ENCODE peak calls at places on chromosomes 6 and 20, in five cellular contexts. X is ovary, P is adrenal gland, Z is uterus, N is transverse colon. V is an unnamed sample.

GRCh38 chr20:51010043-51010365 is 12.9 kb downstream of the KCNG1 start:
- DNase-seq in X (no peak), P (no peak), Z (no peak), N (no peak), V (no peak)

GRCh38 chr6:35470663-35471120 is 2.5 kb downstream of the RPL10A start:
- DNase-seq in X (no peak), P (no peak), Z (no peak), N (no peak), V (no peak)

GRCh38 chr20:11777861-11778570 is 139.7 kb upstream of the BTBD3 start:
- DNase-seq in X (no peak), P (peak), Z (no peak), N (no peak), V (no peak)

GRCh38 chr6:32081168-32081624 is 27.9 kb downstream of the TNXB start:
- DNase-seq in X (peak), P (peak), Z (peak), N (peak), V (peak)

GRCh38 chr6:39997101-39997635 is 62.9 kb upstream of the MOCS1 start:
- DNase-seq in X (no peak), P (no peak), Z (no peak), N (no peak), V (no peak)

GRCh38 chr6:142357879-142358278 is 56.1 kb downstream of the ADGRG6 start:
- DNase-seq in X (no peak), P (no peak), Z (no peak), N (no peak), V (no peak)

GRCh38 chr20:2301164-2301622 is 5.4 kb downstream of the TGM3 start:
- DNase-seq in X (no peak), P (peak), Z (peak), N (peak), V (peak)

GRCh38 chr20:4053071-4053470 is 37.7 kb upstream of the RNF24 start:
- DNase-seq in X (no peak), P (no peak), Z (no peak), N (no peak), V (no peak)

GRCh38 chr6:46175446-46175845 is 4.7 kb upstream of the ENPP5 start:
- DNase-seq in X (no peak), P (no peak), Z (no peak), N (no peak), V (no peak)

GRCh38 chr6:46174904-46175303 is 4.1 kb upstream of the ENPP5 start:
- DNase-seq in X (no peak), P (no peak), Z (no peak), N (no peak), V (no peak)

GRCh38 chr6:46175976-46176375 is 5.2 kb upstream of the ENPP5 start:
- DNase-seq in X (no peak), P (no peak), Z (no peak), N (no peak), V (no peak)

GRCh38 chr6:46172176-46172575 is 1.4 kb upstream of the ENPP5 start:
- DNase-seq in X (no peak), P (no peak), Z (no peak), N (no peak), V (no peak)

DNA sequence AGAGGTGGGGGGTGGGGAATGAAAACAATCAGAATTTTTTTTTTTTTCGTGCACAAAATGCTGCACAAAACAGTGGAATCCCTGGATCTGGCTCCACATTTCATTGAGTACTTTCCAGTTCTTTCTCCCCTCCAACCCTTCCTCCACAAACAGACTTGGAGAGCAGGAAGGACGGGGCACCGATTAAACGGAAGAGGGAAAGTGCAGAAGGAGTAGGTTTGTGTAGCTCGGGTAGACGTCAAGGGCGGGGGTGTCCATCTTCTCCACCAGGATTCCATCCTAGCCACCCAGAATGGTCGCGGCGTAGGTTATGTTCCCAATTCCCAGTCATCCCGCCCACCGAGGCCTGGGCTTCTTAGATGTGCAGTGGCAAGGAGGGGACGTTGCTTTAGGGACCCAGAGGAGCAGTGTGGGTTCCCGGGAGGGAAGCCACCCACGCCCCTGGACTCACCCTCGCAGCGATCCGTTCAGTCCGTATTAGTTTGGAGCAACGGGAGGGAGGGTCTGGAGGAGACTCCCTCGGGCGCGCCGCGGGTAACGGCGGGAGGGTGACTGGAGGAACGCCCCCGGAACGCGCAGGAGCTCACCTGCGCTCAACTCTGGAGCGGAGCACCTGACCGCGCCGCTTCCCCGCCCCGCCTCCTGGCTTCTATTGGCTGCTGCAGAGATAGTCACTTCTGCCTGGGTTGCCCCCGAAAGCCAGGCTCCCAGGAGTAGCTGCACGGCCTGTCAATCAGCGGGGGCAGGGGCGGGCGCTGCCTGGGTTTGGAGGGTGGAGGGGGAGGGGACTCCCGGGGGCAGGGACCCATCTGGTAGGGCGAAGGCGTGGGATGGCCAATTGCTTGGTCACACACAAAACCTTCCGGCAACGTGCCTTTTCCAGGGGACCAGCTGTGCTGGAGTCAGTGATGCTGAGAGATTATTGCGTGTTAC is at the start of gene ENPP5:
- DNase-seq in X (peak), P (peak), Z (peak), N (peak), V (peak)
- TF ChIP-seq POLR2A in X (no peak), P (no peak), Z (no peak), N (peak), V (no peak)

DNA sequence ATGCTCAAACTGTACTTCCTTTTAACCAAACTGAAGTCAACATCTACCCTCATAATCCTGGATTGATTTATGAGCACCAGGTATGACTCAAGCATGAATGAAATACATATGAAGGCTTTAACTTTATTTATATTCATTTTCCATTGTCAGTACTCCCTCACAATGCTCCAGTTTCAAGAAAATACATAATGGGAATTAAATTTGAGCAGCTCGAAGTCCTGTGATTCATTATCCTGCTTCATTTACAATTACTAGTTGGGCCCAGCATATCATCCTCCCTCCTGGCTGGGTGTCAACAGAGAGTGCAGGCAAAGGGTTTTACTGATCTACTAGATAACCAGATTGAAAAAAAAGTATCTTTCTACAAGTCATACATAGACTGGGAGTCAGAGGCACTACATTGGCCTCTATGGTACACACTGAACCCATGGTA is 10.1 kb downstream of the SAMHD1 start:
- DNase-seq in X (peak), P (peak), Z (no peak), N (peak), V (no peak)
- H3K27ac ChIP-seq in X (peak), P (peak), Z (peak), N (peak), V (peak)

DNA sequence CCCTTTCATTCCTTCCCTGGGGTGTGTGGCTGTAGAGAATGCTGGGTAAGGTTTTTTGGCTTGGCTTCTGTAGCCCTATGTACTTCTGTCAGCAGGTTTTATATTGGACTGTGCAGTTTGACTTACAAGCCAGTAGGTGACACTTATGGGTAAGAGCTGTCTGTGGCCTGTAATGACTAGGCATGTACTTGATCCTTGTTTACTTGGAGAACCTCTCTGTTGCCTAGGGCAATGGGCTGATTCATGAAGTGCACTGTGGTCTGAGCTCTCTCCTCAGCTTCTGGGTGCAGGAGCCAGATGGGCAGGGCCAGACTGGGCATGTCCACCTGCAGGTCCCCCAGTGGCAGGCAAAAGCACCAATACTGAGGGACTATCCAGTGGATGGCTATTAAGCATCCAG is 544.6 kb downstream of the ADGRB3 start:
- DNase-seq in X (no peak), P (no peak), Z (no peak), N (no peak), V (no peak)
- TF ChIP-seq CTCF in X (no peak), P (no peak), Z (no peak), N (no peak), V (no peak)

GRCh38 chr6:138339024-138339423 is 38.7 kb upstream of the SMIM28 start:
- DNase-seq in X (no peak), P (no peak), Z (no peak), N (no peak), V (no peak)
- TF ChIP-seq POLR2A in X (no peak), P (no peak), Z (no peak), N (no peak), V (no peak)

GRCh38 chr6:84652356-84653026 is 111.9 kb downstream of the TBX18 start:
- DNase-seq in X (no peak), P (no peak), Z (no peak), N (no peak), V (no peak)
- H3K27ac ChIP-seq in X (no peak), P (no peak), Z (no peak), N (no peak), V (no peak)

DNA sequence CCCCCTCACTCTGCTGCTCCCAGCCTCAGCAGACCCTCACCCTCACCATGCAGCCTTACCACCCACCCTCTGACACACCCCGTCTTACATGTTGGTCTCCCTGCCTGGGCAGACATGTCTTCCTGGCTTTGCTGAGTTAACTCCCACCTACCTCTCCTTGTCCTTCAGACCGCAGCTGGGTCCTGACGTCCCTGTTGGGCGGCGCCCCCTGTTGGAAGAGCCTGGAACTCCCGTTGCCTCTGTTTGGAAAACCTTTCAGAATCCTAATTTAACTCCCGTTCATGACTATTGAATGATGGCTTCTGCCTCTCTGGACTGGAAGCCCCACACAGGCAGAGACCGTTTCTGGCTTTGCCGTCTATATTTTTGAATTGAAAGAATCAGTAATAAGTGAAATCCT is 245.1 kb downstream of the MYLK4 start:
- DNase-seq in X (no peak), P (no peak), Z (no peak), N (no peak), V (no peak)
- TF ChIP-seq CTCF in X (no peak), P (peak), Z (no peak), N (no peak), V (no peak)

DNA sequence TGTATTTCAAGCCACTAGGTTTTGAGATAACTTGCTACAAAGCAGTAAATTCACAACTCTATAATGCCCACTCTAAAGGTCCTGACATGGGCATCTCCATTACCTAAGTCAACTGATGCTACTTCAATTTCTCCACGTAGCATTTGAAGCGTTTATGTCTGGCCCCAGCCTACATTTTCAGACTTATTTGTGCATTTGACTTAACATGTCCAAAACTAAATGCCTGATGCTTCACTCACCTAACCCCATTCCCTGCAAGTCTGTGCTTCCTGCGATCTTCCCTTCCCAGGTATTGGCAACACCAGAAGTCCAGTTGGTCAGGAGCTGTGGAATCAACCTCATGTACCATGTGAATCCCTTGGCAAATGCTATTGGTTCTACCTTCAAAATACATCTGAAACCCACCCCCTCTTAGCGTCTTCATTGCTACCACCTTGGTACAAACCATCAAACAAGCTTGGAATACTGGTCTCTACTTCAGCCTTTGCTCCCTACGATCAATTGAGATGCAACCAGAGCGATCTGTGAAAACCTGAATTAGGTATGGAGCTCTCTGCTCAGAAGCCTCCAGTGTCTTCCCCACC is 12.8 kb upstream of the ZNFX1 start:
- DNase-seq in X (no peak), P (no peak), Z (no peak), N (no peak), V (no peak)
- TF ChIP-seq POLR2A in X (no peak), P (no peak), Z (no peak), N (no peak), V (no peak)

DNA sequence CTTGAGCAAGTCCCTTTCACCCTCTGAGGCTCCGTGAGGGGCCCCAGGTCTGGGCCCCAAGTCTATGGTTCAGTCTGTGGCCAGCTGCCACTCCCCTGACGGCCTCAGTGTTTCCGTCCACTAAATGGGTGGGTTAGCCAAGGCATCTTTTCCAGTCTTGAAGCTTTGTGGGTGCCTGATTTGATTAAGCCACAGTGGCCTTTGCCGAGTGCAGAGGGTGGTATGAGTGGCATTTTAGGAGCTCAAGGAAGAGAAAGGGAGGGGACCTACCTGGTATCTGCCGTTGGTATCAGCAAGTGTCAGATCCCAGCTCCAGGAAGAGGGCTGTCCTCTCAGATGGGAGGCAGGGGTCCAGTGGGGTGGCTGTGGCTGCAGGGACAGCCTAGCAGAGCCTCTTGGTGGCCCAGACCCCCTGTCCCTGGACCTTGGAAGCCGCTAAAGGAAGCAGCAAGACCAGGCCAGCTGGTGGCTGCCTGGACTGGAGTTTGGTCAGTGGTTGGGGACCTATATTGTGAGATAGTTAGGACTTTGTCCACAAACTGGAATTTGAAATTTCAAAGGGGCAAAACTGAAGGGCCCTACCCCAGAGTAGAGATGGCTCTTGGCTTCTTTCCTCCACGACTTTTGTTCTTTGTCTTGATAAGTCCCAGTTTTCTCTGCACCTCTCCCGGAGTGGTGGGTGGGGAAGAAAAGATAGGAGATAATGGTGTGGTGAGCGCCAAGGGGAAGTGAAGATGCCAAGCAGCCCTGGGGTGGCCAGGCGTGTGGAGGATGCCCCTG is 39.9 kb downstream of the HNF4A start:
- DNase-seq in X (no peak), P (no peak), Z (no peak), N (no peak), V (no peak)
- H3K27ac ChIP-seq in X (peak), P (no peak), Z (no peak), N (no peak), V (no peak)

GRCh38 chr6:89792881-89793280 is 26.7 kb downstream of the MDN1 start:
- DNase-seq in X (no peak), P (peak), Z (no peak), N (peak), V (no peak)
- TF ChIP-seq CTCF in X (no peak), P (peak), Z (no peak), N (peak), V (no peak)

GRCh38 chr20:19524691-19525090 is 233.4 kb upstream of the RIN2 start:
- DNase-seq in X (no peak), P (no peak), Z (no peak), N (no peak), V (no peak)
- TF ChIP-seq POLR2A in X (no peak), P (no peak), Z (no peak), N (no peak), V (no peak)